ENCODE peak calls at places on chromosomes 12 and 14, in six cellular contexts. One of them, this sample, is unnamed.

GRCh38 chr14:61462566-61463195 is 141.3 kb downstream of the PRKCH start:
- DNase-seq in NCI-H146: no peak
- DNase-seq in NCI-H1105 treated with DMSO at 0.1 percent for 48 hours: peak; percentile 31
- DNase-seq in left cardiac atrium: no peak
- DNase-seq in NCI-H345: peak; percentile 20
- DNase-seq in fibroblast of the aortic adventitia: peak; percentile 74
- DNase-seq in this sample: peak; percentile 71

GRCh38 chr12:67772276-67773169 is 124.0 kb downstream of the DYRK2 start:
- DNase-seq in NCI-H146: peak; percentile 18
- DNase-seq in NCI-H1105 treated with DMSO at 0.1 percent for 48 hours: peak; percentile 32
- DNase-seq in left cardiac atrium: no peak
- DNase-seq in NCI-H345: peak; percentile 44
- DNase-seq in fibroblast of the aortic adventitia: no peak
- DNase-seq in this sample: peak; percentile 60

GRCh38 chr14:91146661-91147060 is 32.8 kb downstream of the DGLUCY start:
- DNase-seq in NCI-H146: no peak
- DNase-seq in NCI-H1105 treated with DMSO at 0.1 percent for 48 hours: no peak
- DNase-seq in left cardiac atrium: no peak
- DNase-seq in NCI-H345: no peak
- DNase-seq in fibroblast of the aortic adventitia: no peak
- DNase-seq in this sample: no peak

GRCh38 chr12:19288603-19289244 is 150.6 kb upstream of the AEBP2 start:
- DNase-seq in NCI-H146: peak; percentile 38
- DNase-seq in NCI-H1105 treated with DMSO at 0.1 percent for 48 hours: peak; percentile 50
- DNase-seq in left cardiac atrium: no peak
- DNase-seq in NCI-H345: peak; percentile 27
- DNase-seq in fibroblast of the aortic adventitia: peak; percentile 74
- DNase-seq in this sample: peak; percentile 62

GRCh38 chr14:56324831-56325230 is 206.6 kb downstream of the PELI2 start:
- DNase-seq in NCI-H146: no peak
- DNase-seq in NCI-H1105 treated with DMSO at 0.1 percent for 48 hours: no peak
- DNase-seq in left cardiac atrium: no peak
- DNase-seq in NCI-H345: no peak
- DNase-seq in fibroblast of the aortic adventitia: peak; percentile 26
- DNase-seq in this sample: no peak

GRCh38 chr12:66025477-66025876 is 105.1 kb downstream of the LLPH start:
- DNase-seq in NCI-H146: no peak
- DNase-seq in NCI-H1105 treated with DMSO at 0.1 percent for 48 hours: no peak
- DNase-seq in left cardiac atrium: no peak
- DNase-seq in NCI-H345: no peak
- DNase-seq in fibroblast of the aortic adventitia: peak; percentile 66
- DNase-seq in this sample: no peak

GRCh38 chr12:131828671-131829350 is 618 bp downstream of the MMP17 start:
- DNase-seq in NCI-H146: peak; percentile 54
- DNase-seq in NCI-H1105 treated with DMSO at 0.1 percent for 48 hours: no peak
- DNase-seq in left cardiac atrium: no peak
- DNase-seq in NCI-H345: no peak
- DNase-seq in fibroblast of the aortic adventitia: no peak
- DNase-seq in this sample: no peak

GRCh38 chr12:132723764-132724140 is 13.1 kb downstream of the PGAM5 start:
- DNase-seq in NCI-H146: no peak
- DNase-seq in NCI-H1105 treated with DMSO at 0.1 percent for 48 hours: no peak
- DNase-seq in left cardiac atrium: no peak
- DNase-seq in NCI-H345: no peak
- DNase-seq in fibroblast of the aortic adventitia: peak; percentile 73
- DNase-seq in this sample: peak; percentile 86